ENCODE peak calls at places on chromosomes 16 and 17, in six cellular contexts. V is cardiac muscle cell, Q is nephron progenitor cell, H is GM12865, W is foreskin keratinocyte, F is kidney epithelial cell. I is an unnamed sample.

GRCh38 chr16:73058616-73059409 is 10.9 kb upstream of the ZFHX3 start:
- DNase-seq in V (peak; percentile 68), Q (peak; percentile 75), H (peak; percentile 60), W (peak; percentile 50), F (no peak), I (no peak)

GRCh38 chr17:41823141-41823524 is 10.3 kb downstream of the FKBP10 start:
- DNase-seq in V (no peak), Q (no peak), H (no peak), W (no peak), F (no peak), I (no peak)

GRCh38 chr16:26838931-26839330 is 227.8 kb upstream of the C16orf82 start:
- DNase-seq in V (no peak), Q (no peak), H (no peak), W (no peak), F (no peak), I (no peak)

GRCh38 chr16:53666816-53667415 is 36.7 kb downstream of the RPGRIP1L start:
- DNase-seq in V (no peak), Q (no peak), H (no peak), W (no peak), F (no peak), I (no peak)

GRCh38 chr17:72587773-72588511 is 467.1 kb downstream of the SOX9 start:
- DNase-seq in V (peak; percentile 57), Q (no peak), H (peak; percentile 56), W (peak; percentile 66), F (no peak), I (peak; percentile 26)

GRCh38 chr17:39674702-39675389 is 6.6 kb downstream of the PNMT start:
- DNase-seq in V (peak; percentile 62), Q (no peak), H (no peak), W (no peak), F (no peak), I (no peak)

GRCh38 chr17:35749560-35750412 is 3.3 kb downstream of the GAS2L2 start:
- DNase-seq in V (peak; percentile 60), Q (peak; percentile 44), H (no peak), W (no peak), F (no peak), I (peak; percentile 65)

GRCh38 chr17:50055055-50055425 is 870 bp upstream of the ITGA3 start:
- DNase-seq in V (no peak), Q (peak; percentile 21), H (no peak), W (peak; percentile 82), F (no peak), I (peak; percentile 19)

GRCh38 chr17:824372-824771 is 42.2 kb downstream of the MRM3 start:
- DNase-seq in V (no peak), Q (no peak), H (no peak), W (no peak), F (no peak), I (no peak)

GRCh38 chr17:59725691-59726090 is 18.2 kb downstream of the VMP1 start:
- DNase-seq in V (peak; percentile 88), Q (no peak), H (no peak), W (no peak), F (no peak), I (no peak)

GRCh38 chr17:33927732-33928133 is 327.4 kb upstream of the CCL2 start:
- DNase-seq in V (peak; percentile 6), Q (no peak), H (peak; percentile 20), W (no peak), F (no peak), I (no peak)

GRCh38 chr16:52114414-52114813 is 432.5 kb downstream of the TOX3 start:
- DNase-seq in V (no peak), Q (no peak), H (no peak), W (peak; percentile 21), F (peak; percentile 31), I (no peak)

GRCh38 chr17:75778861-75779249 is 5.8 kb upstream of the UNK start:
- DNase-seq in V (no peak), Q (peak; percentile 50), H (peak; percentile 82), W (no peak), F (no peak), I (peak; percentile 84)

GRCh38 chr17:45246861-45247428 is 14.9 kb downstream of the SPATA32 start:
- DNase-seq in V (no peak), Q (peak; percentile 77), H (peak; percentile 47), W (no peak), F (peak; percentile 21), I (peak; percentile 87)

GRCh38 chr16:19288872-19289799 is 3.6 kb downstream of the CLEC19A start:
- DNase-seq in V (no peak), Q (no peak), H (no peak), W (no peak), F (no peak), I (no peak)

GRCh38 chr16:54191163-54191562 is 95.4 kb downstream of the IRX3 start:
- DNase-seq in V (no peak), Q (no peak), H (no peak), W (no peak), F (no peak), I (no peak)

GRCh38 chr16:89201467-89202377 is 1.4 kb upstream of the SLC22A31 start:
- DNase-seq in V (peak; percentile 70), Q (peak; percentile 97), H (peak; percentile 57), W (peak; percentile 22), F (no peak), I (peak; percentile 85)

GRCh38 chr16:29014561-29015029 is 29.7 kb downstream of the LAT start:
- DNase-seq in V (no peak), Q (no peak), H (peak; percentile 13), W (no peak), F (no peak), I (no peak)

GRCh38 chr16:12557808-12558207 is 245.9 kb downstream of the CPPED1 start:
- DNase-seq in V (no peak), Q (no peak), H (no peak), W (no peak), F (no peak), I (no peak)

GRCh38 chr16:74297296-74297665 is 667 bp downstream of the PSMD7 start:
- DNase-seq in V (peak; percentile 20), Q (peak; percentile 28), H (peak; percentile 53), W (no peak), F (no peak), I (peak; percentile 71)

GRCh38 chr16:19524356-19524865 is 669 bp downstream of the CCP110 start:
- DNase-seq in V (no peak), Q (no peak), H (peak; percentile 21), W (no peak), F (no peak), I (no peak)

GRCh38 chr17:8552582-8553320 is 77.8 kb downstream of the MYH10 start:
- DNase-seq in V (no peak), Q (no peak), H (no peak), W (peak; percentile 88), F (no peak), I (no peak)

GRCh38 chr17:32523827-32524552 is 37.2 kb downstream of the CDK5R1 start:
- DNase-seq in V (no peak), Q (no peak), H (peak; percentile 93), W (no peak), F (no peak), I (peak; percentile 66)

GRCh38 chr17:3603119-3603869 is 5.9 kb downstream of the TRPV1 start:
- DNase-seq in V (peak; percentile 51), Q (no peak), H (no peak), W (peak; percentile 96), F (peak; percentile 32), I (no peak)

DNA sequence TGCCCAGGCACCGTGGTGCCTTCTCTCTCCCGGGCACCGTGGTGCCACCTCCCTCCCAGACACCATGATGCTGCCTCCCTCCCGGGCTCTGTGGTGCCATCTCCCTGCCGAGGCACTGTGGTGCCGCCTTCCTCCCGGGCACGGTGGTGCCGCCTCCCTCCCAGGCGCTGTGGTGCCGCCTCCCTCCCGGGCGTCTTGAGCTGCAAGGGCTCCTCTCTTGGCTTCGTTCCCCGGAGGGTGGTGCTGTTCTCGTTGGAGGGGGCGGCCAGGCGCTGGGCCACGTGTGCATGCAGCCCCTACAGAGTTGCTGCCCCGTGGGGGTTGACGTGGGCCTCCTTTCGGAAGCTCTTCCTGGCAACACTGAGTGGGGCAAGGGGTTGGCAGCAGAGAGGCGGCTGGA is 8.2 kb downstream of the CENPX start:
- DNase-seq in V (no peak), Q (no peak), H (no peak), W (no peak), F (no peak), I (no peak)
- TF ChIP-seq CTCF in V (no peak), Q (no peak), H (no peak), W (peak; percentile 51), F (no peak), I (no peak)

GRCh38 chr17:57459286-57459915 is 203.1 kb downstream of the MSI2 start:
- DNase-seq in V (peak; percentile 57), Q (no peak), H (peak; percentile 76), W (peak; percentile 33), F (no peak), I (peak; percentile 69)
- TF ChIP-seq CTCF in V (no peak), Q (no peak), H (peak; percentile 41), W (no peak), F (no peak), I (no peak)

GRCh38 chr16:9297437-9298113 is 206.1 kb downstream of the HAPSTR1 start:
- DNase-seq in V (no peak), Q (peak; percentile 52), H (no peak), W (no peak), F (no peak), I (peak; percentile 3)
- TF ChIP-seq CTCF in V (no peak), Q (peak; percentile 67), H (peak; percentile 23), W (peak; percentile 49), F (peak; percentile 59), I (peak; percentile 61)

DNA sequence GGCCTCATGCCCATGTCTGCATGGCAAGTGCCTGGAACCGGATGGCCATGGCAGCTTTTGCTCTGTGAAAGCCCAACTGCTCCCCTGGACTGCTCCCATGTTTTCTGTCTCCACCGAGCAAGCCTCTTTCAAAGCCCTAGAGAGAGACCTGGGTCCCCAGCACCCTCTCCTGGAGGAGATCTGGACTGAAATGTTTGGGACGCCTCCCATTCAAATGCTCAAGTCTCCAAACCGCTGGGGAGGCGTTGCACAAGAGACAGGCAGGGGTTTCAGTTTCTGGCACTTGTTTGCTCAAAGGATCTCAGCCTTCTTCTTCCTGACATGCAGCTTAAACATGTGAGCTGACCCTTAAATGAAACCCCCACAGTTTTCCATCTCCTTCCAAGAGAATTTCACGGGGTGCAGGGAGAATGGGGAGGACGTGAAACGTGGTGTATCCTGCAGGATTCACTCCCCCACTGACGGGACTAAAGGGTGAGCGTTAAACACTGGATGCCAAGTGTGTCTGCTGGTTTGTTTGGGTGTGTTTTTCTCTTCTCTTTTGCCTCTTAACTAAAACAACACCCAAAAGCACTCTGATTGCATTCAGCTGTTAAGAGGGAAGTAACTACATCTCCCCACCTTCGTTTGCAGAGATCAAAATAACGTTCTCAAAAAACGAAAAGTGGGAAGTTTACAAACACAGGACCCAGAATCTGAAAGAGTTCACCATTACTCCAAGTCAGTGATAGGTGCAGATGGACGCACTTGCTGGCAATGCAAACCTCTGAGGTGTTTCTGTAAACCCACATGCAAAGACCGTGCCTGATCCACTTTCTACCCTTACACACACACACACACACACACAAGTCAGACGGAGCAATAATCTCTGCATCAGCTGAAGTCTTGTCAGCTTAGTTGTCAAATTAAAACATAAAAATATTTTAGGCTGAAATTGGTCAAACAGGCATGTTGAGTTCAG is 256.9 kb downstream of the C16orf95 start:
- DNase-seq in V (peak; percentile 64), Q (no peak), H (peak; percentile 67), W (no peak), F (no peak), I (no peak)
- TF ChIP-seq CTCF in V (peak; percentile 20), Q (no peak), H (no peak), W (peak; percentile 2), F (peak; percentile 26), I (no peak)

GRCh38 chr17:83174859-83175550 is 95.6 kb downstream of the METRNL start:
- DNase-seq in V (no peak), Q (peak; percentile 1), H (peak; percentile 54), W (no peak), F (no peak), I (no peak)
- TF ChIP-seq CTCF in V (peak; percentile 7), Q (no peak), H (no peak), W (peak; percentile 21), F (peak; percentile 13), I (no peak)